ENCODE peak calls at places on chromosomes 7 and 10, in five cellular contexts. V is progenitor cell of endocrine pancreas, C is kidney glomerular epithelial cell, N is BE2C, H is fibroblast of villous mesenchyme. L is an unnamed sample.

GRCh38 chr10:44983895-44984278 is 5.3 kb upstream of the DEPP1 start:
- DNase-seq in C (no peak), H (no peak), N (no peak), V (no peak), L (no peak)

GRCh38 chr7:98339043-98339442 is 57.6 kb downstream of the BRI3 start:
- DNase-seq in V (no peak), H (no peak), N (no peak), C (no peak), L (no peak)

GRCh38 chr7:2821161-2821841 is 22.8 kb downstream of the GNA12 start:
- DNase-seq in H (peak; percentile 84), N (no peak), C (peak; percentile 88), V (no peak), L (no peak)

GRCh38 chr10:92418891-92419290 is 127.9 kb downstream of the MARCHF5 start:
- DNase-seq in C (no peak), N (no peak), H (no peak), V (no peak), L (no peak)

GRCh38 chr10:47361293-47361692 is 13.1 kb downstream of the RBP3 start:
- DNase-seq in V (peak; percentile 45), N (peak; percentile 64), C (no peak), H (peak; percentile 50), L (peak; percentile 76)

GRCh38 chr10:45379303-45379726 is 5.3 kb downstream of the ALOX5 start:
- DNase-seq in N (no peak), V (no peak), C (no peak), H (no peak), L (no peak)

GRCh38 chr7:4939971-4940720 is 18.8 kb downstream of the MMD2 start:
- DNase-seq in V (no peak), C (no peak), N (no peak), H (no peak), L (no peak)

GRCh38 chr7:151954866-151955820 is 1.1 kb upstream of the GALNTL5 start:
- DNase-seq in N (peak; percentile 70), V (no peak), C (no peak), H (peak; percentile 29), L (no peak)

GRCh38 chr7:121752706-121753105 is 120.3 kb upstream of the PTPRZ1 start:
- DNase-seq in C (no peak), N (no peak), H (peak; percentile 8), V (no peak), L (peak; percentile 10)

GRCh38 chr10:27744478-27745379 is 890 bp downstream of the MKX start:
- DNase-seq in N (no peak), C (no peak), V (peak; percentile 16), H (peak; percentile 13), L (no peak)

GRCh38 chr7:66315192-66315591 is 110.1 kb downstream of the TPST1 start:
- DNase-seq in V (no peak), H (peak; percentile 63), C (no peak), N (no peak), L (no peak)

GRCh38 chr7:73909051-73909941 is 48.3 kb downstream of the TMEM270 start:
- DNase-seq in N (no peak), C (no peak), H (no peak), V (no peak), L (no peak)

L was measured in WERI-Rb-1.